ENCODE peak calls at places on chromosomes 1 and 21, in eight cellular contexts. W is kidney epithelial cell, U is Peyer's patch, F is HFFc6, E is lower lobe of right lung, I is nephron progenitor cell, T is GM20000, J is neural crest cell. H is an unnamed sample.

GRCh38 chr1:108845991-108846390 is 10.9 kb downstream of the AKNAD1 start:
- DNase-seq in W (no peak), I (no peak), U (no peak), T (no peak), F (no peak), E (no peak), J (no peak), H (no peak)

GRCh38 chr21:45464309-45464708 is 59.3 kb downstream of the COL18A1 start:
- DNase-seq in E (no peak), T (no peak), W (no peak), I (no peak), U (no peak), F (no peak), J (no peak), H (no peak)

GRCh38 chr1:37288900-37289299 is 185.5 kb upstream of the ZC3H12A start:
- DNase-seq in I (no peak), T (peak), W (no peak), U (peak), F (no peak), E (no peak), J (no peak), H (no peak)

GRCh38 chr1:13708380-13709010 is 8.5 kb downstream of the PRDM2 start:
- DNase-seq in I (no peak), T (no peak), W (no peak), F (no peak), J (no peak), E (no peak), U (peak), H (no peak)

GRCh38 chr1:41322101-41322661 is 39.1 kb upstream of the FOXO6 start:
- DNase-seq in W (no peak), I (no peak), T (no peak), F (no peak), J (no peak), U (no peak), E (no peak), H (no peak)

GRCh38 chr21:32306021-32306780 is 7.5 kb downstream of the MRAP start:
- DNase-seq in T (no peak), I (peak), F (no peak), W (no peak), E (no peak), J (peak), U (no peak), H (no peak)

GRCh38 chr1:43766818-43767525 is 59.6 kb downstream of the ST3GAL3 start:
- DNase-seq in U (no peak), F (no peak), J (no peak), T (no peak), I (no peak), E (no peak), W (no peak), H (no peak)

GRCh38 chr1:155976913-155977606 is 1.3 kb downstream of the ARHGEF2 start:
- DNase-seq in I (no peak), T (no peak), U (no peak), J (no peak), W (no peak), E (no peak), F (no peak), H (peak)

GRCh38 chr1:27632387-27633297 is 2.3 kb downstream of the FGR start:
- DNase-seq in F (no peak), W (no peak), E (no peak), T (peak), I (no peak), J (no peak), U (peak), H (peak)

GRCh38 chr1:68464891-68465290 is 15.1 kb upstream of the RPE65 start:
- DNase-seq in F (no peak), I (no peak), E (no peak), U (no peak), J (no peak), T (no peak), W (no peak), H (no peak)

GRCh38 chr21:41683815-41684214 is 83.0 kb downstream of the RIPK4 start:
- DNase-seq in W (no peak), I (no peak), U (no peak), T (no peak), E (no peak), J (no peak), F (no peak), H (no peak)

GRCh38 chr1:205454903-205455335 is 926 bp downstream of the BLACAT1 start:
- DNase-seq in J (no peak), W (no peak), F (no peak), U (no peak), I (peak), E (no peak), T (no peak), H (no peak)
- TF ChIP-seq CTCF in J (no peak), W (peak), F (no peak), U (no peak), I (no peak), E (no peak), T (no peak), H (no peak)

GRCh38 chr1:151966061-151966460 is 27.6 kb downstream of the S100A10 start:
- DNase-seq in T (no peak), U (no peak), W (no peak), E (no peak), F (no peak), I (no peak), J (no peak), H (no peak)

GRCh38 chr1:151970128-151970527 is 23.5 kb downstream of the S100A10 start:
- DNase-seq in T (no peak), F (no peak), W (no peak), E (no peak), I (no peak), J (no peak), U (no peak), H (no peak)

GRCh38 chr1:151968058-151968457 is 25.6 kb downstream of the S100A10 start:
- DNase-seq in T (peak), U (peak), J (no peak), F (peak), W (no peak), E (no peak), I (no peak), H (peak)

GRCh38 chr1:151970641-151971040 is 23.0 kb downstream of the S100A10 start:
- DNase-seq in U (no peak), J (no peak), F (no peak), T (no peak), W (no peak), E (no peak), I (no peak), H (no peak)

GRCh38 chr1:151968791-151969399 is 24.8 kb downstream of the S100A10 start:
- DNase-seq in T (no peak), F (no peak), U (no peak), W (no peak), I (no peak), J (no peak), E (no peak), H (no peak)
- TF ChIP-seq CTCF in T (no peak), F (no peak), U (no peak), W (no peak), I (no peak), J (no peak), E (no peak), H (no peak)

DNA sequence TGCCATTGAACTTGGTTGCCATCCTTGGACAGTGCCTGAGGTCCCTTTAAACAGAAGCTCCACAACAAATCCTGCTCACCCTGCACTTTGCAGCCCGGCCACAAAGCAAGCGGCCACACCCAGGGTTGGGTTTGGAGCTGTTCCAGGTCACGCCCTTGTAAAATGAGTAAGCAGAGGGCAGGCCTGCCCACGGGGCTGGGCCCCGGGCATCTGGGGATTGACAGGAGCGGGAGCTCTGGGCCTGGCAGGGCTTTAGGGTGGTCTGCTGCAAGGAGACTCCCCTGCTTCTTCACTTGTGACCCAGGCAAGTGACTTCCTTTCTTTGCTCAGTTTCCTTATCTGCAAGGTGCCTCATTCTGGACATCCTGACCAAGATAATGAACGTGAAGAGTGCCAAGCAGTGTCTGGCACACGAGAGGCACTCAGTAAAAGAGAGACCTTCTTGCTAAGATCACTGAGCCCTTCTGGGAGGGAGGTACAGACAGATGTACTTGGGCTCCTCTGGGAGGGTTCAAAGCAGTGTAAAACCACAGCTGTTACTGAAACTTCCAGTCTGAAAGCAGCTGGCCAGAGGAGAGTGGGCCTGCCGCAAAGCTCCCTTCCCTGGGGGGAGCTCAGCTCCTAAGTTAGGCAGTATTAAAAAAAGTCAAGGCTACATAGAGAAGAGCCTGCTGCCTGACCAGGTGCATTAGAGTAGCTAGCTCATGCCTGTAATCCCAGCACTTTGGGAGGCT is 2.6 kb downstream of the E2F2 start:
- DNase-seq in F (peak), T (peak), W (peak), E (peak), I (no peak), J (no peak), U (peak), H (peak)
- TF ChIP-seq CTCF in F (no peak), T (no peak), W (no peak), E (peak), I (no peak), J (no peak), U (peak), H (no peak)

GRCh38 chr1:184110253-184111204 is 59.0 kb downstream of the TSEN15 start:
- DNase-seq in W (no peak), T (no peak), E (no peak), U (no peak), J (no peak), I (no peak), F (no peak), H (peak)
- TF ChIP-seq CTCF in W (no peak), T (no peak), E (no peak), U (no peak), J (no peak), I (no peak), F (peak), H (no peak)

GRCh38 chr1:180154325-180155201 is at the start of gene QSOX1:
- DNase-seq in T (peak), F (peak), U (peak), I (peak), J (peak), W (no peak), E (peak), H (peak)
- TF ChIP-seq CTCF in T (no peak), F (peak), U (peak), I (no peak), J (peak), W (no peak), E (peak), H (peak)